ENCODE peak calls at places on chromosomes 13 and 19, in four cellular contexts. U, C, N and B are unnamed samples.
A peak's percentile ranks its signal among the peaks of the same experiment; 100 is the strongest.

GRCh38 chr19:45172173-45172572 is 5.9 kb downstream of the TRAPPC6A start:
- DNase-seq in C (no peak), U (no peak), N (no peak), B (no peak)

GRCh38 chr19:49150944-49151243 is 4.3 kb downstream of the HRC start:
- DNase-seq in C (no peak), U (no peak), N (no peak), B (no peak)

GRCh38 chr13:69820180-69820579 is 287.4 kb upstream of the ATXN8OS start:
- DNase-seq in C (no peak), U (no peak), N (no peak), B (no peak)

GRCh38 chr19:1312732-1313694 is 27.3 kb downstream of the EFNA2 start:
- DNase-seq in N (no peak), U (no peak), C (no peak), B (no peak)

GRCh38 chr13:36124236-36124822 is 6.9 kb downstream of the DCLK1 start:
- DNase-seq in N (no peak), U (peak; percentile 72), C (no peak), B (peak; percentile 46)

GRCh38 chr19:40560092-40560507 is 16.6 kb upstream of the SHKBP1 start:
- DNase-seq in N (no peak), U (no peak), C (no peak), B (no peak)

GRCh38 chr19:45862564-45863334 is at the start of gene SYMPK:
- DNase-seq in C (peak; percentile 98), U (peak; percentile 98), N (peak; percentile 97), B (peak; percentile 99)

GRCh38 chr19:5011476-5012238 is 42.7 kb downstream of the KDM4B start:
- DNase-seq in N (no peak), C (no peak), U (no peak), B (no peak)

GRCh38 chr19:33442706-33443105 is 69.2 kb downstream of the CEBPG start:
- DNase-seq in N (no peak), C (no peak), U (no peak), B (no peak)

GRCh38 chr19:50843701-50844221 is 10.4 kb upstream of the KLK15 start:
- DNase-seq in U (no peak), C (no peak), N (no peak), B (peak; percentile 73)

GRCh38 chr13:22897571-22898314 is 283.0 kb upstream of the SGCG start:
- DNase-seq in N (no peak), C (no peak), U (no peak), B (no peak)

GRCh38 chr13:30216111-30216510 is 91.2 kb downstream of the KATNAL1 start:
- DNase-seq in C (no peak), U (no peak), N (no peak), B (peak; percentile 16)

GRCh38 chr19:6071103-6071485 is 39.2 kb downstream of the RFX2 start:
- DNase-seq in C (no peak), N (no peak), U (peak; percentile 92), B (no peak)

GRCh38 chr13:21966014-21966413 is 295.1 kb downstream of the FGF9 start:
- DNase-seq in N (no peak), C (no peak), U (no peak), B (no peak)

GRCh38 chr13:71118779-71119364 is 748.1 kb downstream of the DACH1 start:
- DNase-seq in C (peak; percentile 44), U (no peak), N (no peak), B (peak; percentile 52)

GRCh38 chr19:2728783-2729387 is 7.7 kb upstream of the DIRAS1 start:
- DNase-seq in C (no peak), N (no peak), U (no peak), B (no peak)

GRCh38 chr13:61362522-61362921 is 53.1 kb downstream of the PCDH20 start:
- DNase-seq in C (no peak), N (no peak), U (no peak), B (no peak)

GRCh38 chr19:47109541-47110375 is 3.8 kb downstream of the ZC3H4 start:
- DNase-seq in N (peak; percentile 43), U (peak; percentile 66), C (no peak), B (no peak)